ENCODE peak calls at places on chromosomes 5 and 9, in eight cellular contexts. One of them, this sample, is unnamed.

GRCh38 chr5:180811623-180812119 is 9.1 kb upstream of the MGAT1 start:
- DNase-seq in cardiac muscle cell: no peak
- DNase-seq in cerebellar nuclear complex: no peak
- DNase-seq in vagina: no peak
- DNase-seq in smooth muscle cell of the brain vasculature: no peak
- DNase-seq in activated naive CD8-positive, alpha-beta T cell treated with anti-CD3 and anti-CD28 coated beads for 36 hours: no peak
- DNase-seq in ELR: no peak
- DNase-seq in PC-3: no peak
- DNase-seq in this sample: no peak

GRCh38 chr5:109769597-109770291 is 80.0 kb downstream of the MAN2A1 start:
- DNase-seq in cardiac muscle cell: no peak
- DNase-seq in cerebellar nuclear complex: no peak
- DNase-seq in vagina: no peak
- DNase-seq in smooth muscle cell of the brain vasculature: no peak
- DNase-seq in activated naive CD8-positive, alpha-beta T cell treated with anti-CD3 and anti-CD28 coated beads for 36 hours: no peak
- DNase-seq in ELR: no peak
- DNase-seq in PC-3: peak
- DNase-seq in this sample: no peak

GRCh38 chr5:121525731-121526130 is 326.0 kb upstream of the FTMT start:
- DNase-seq in cardiac muscle cell: no peak
- DNase-seq in cerebellar nuclear complex: no peak
- DNase-seq in vagina: no peak
- DNase-seq in smooth muscle cell of the brain vasculature: no peak
- DNase-seq in activated naive CD8-positive, alpha-beta T cell treated with anti-CD3 and anti-CD28 coated beads for 36 hours: no peak
- DNase-seq in ELR: peak
- DNase-seq in PC-3: peak
- DNase-seq in this sample: peak

GRCh38 chr5:164306662-164307061 is 801.2 kb downstream of the MAT2B start:
- DNase-seq in cardiac muscle cell: no peak
- DNase-seq in cerebellar nuclear complex: no peak
- DNase-seq in vagina: no peak
- DNase-seq in smooth muscle cell of the brain vasculature: no peak
- DNase-seq in activated naive CD8-positive, alpha-beta T cell treated with anti-CD3 and anti-CD28 coated beads for 36 hours: no peak
- DNase-seq in ELR: peak
- DNase-seq in PC-3: no peak
- DNase-seq in this sample: no peak

GRCh38 chr9:133227242-133227860 is 18.3 kb upstream of the OBP2B start:
- DNase-seq in cardiac muscle cell: no peak
- DNase-seq in cerebellar nuclear complex: no peak
- DNase-seq in vagina: peak
- DNase-seq in smooth muscle cell of the brain vasculature: no peak
- DNase-seq in activated naive CD8-positive, alpha-beta T cell treated with anti-CD3 and anti-CD28 coated beads for 36 hours: no peak
- DNase-seq in ELR: no peak
- DNase-seq in PC-3: no peak
- DNase-seq in this sample: no peak

GRCh38 chr5:107917983-107918382 is 247.2 kb upstream of the EFNA5 start:
- DNase-seq in cardiac muscle cell: no peak
- DNase-seq in cerebellar nuclear complex: no peak
- DNase-seq in vagina: no peak
- DNase-seq in smooth muscle cell of the brain vasculature: no peak
- DNase-seq in activated naive CD8-positive, alpha-beta T cell treated with anti-CD3 and anti-CD28 coated beads for 36 hours: no peak
- DNase-seq in ELR: no peak
- DNase-seq in PC-3: no peak
- DNase-seq in this sample: peak

GRCh38 chr9:38388283-38389223 is 3.9 kb upstream of the ALDH1B1 start:
- DNase-seq in cardiac muscle cell: no peak
- DNase-seq in cerebellar nuclear complex: no peak
- DNase-seq in vagina: no peak
- DNase-seq in smooth muscle cell of the brain vasculature: no peak
- DNase-seq in activated naive CD8-positive, alpha-beta T cell treated with anti-CD3 and anti-CD28 coated beads for 36 hours: no peak
- DNase-seq in ELR: no peak
- DNase-seq in PC-3: no peak
- DNase-seq in this sample: peak

GRCh38 chr5:159439002-159439401 is 108.7 kb upstream of the IL12B start:
- DNase-seq in cardiac muscle cell: no peak
- DNase-seq in cerebellar nuclear complex: no peak
- DNase-seq in vagina: no peak
- DNase-seq in smooth muscle cell of the brain vasculature: no peak
- DNase-seq in activated naive CD8-positive, alpha-beta T cell treated with anti-CD3 and anti-CD28 coated beads for 36 hours: no peak
- DNase-seq in ELR: no peak
- DNase-seq in PC-3: no peak
- DNase-seq in this sample: no peak

GRCh38 chr9:79687131-79687447 is 115.3 kb downstream of the TLE4 start:
- DNase-seq in cardiac muscle cell: no peak
- DNase-seq in cerebellar nuclear complex: no peak
- DNase-seq in vagina: no peak
- DNase-seq in smooth muscle cell of the brain vasculature: no peak
- DNase-seq in activated naive CD8-positive, alpha-beta T cell treated with anti-CD3 and anti-CD28 coated beads for 36 hours: peak
- DNase-seq in ELR: no peak
- DNase-seq in PC-3: no peak
- DNase-seq in this sample: no peak

GRCh38 chr9:107685901-107686300 is 196.3 kb upstream of the KLF4 start:
- DNase-seq in cardiac muscle cell: no peak
- DNase-seq in cerebellar nuclear complex: no peak
- DNase-seq in vagina: no peak
- DNase-seq in smooth muscle cell of the brain vasculature: no peak
- DNase-seq in activated naive CD8-positive, alpha-beta T cell treated with anti-CD3 and anti-CD28 coated beads for 36 hours: no peak
- DNase-seq in ELR: no peak
- DNase-seq in PC-3: no peak
- DNase-seq in this sample: peak

GRCh38 chr5:120052916-120053828 is 410.9 kb upstream of the PRR16 start:
- DNase-seq in cardiac muscle cell: peak
- DNase-seq in cerebellar nuclear complex: no peak
- DNase-seq in vagina: no peak
- DNase-seq in smooth muscle cell of the brain vasculature: no peak
- DNase-seq in activated naive CD8-positive, alpha-beta T cell treated with anti-CD3 and anti-CD28 coated beads for 36 hours: no peak
- DNase-seq in ELR: no peak
- DNase-seq in PC-3: no peak
- DNase-seq in this sample: peak

GRCh38 chr5:119470105-119470763 is 17.9 kb downstream of the HSD17B4 start:
- DNase-seq in cardiac muscle cell: no peak
- DNase-seq in cerebellar nuclear complex: no peak
- DNase-seq in vagina: no peak
- DNase-seq in smooth muscle cell of the brain vasculature: no peak
- DNase-seq in activated naive CD8-positive, alpha-beta T cell treated with anti-CD3 and anti-CD28 coated beads for 36 hours: no peak
- DNase-seq in ELR: peak
- DNase-seq in PC-3: no peak
- DNase-seq in this sample: no peak

GRCh38 chr9:7452378-7452777 is 347.2 kb downstream of the DMAC1 start:
- DNase-seq in cardiac muscle cell: no peak
- DNase-seq in cerebellar nuclear complex: no peak
- DNase-seq in vagina: no peak
- DNase-seq in smooth muscle cell of the brain vasculature: no peak
- DNase-seq in activated naive CD8-positive, alpha-beta T cell treated with anti-CD3 and anti-CD28 coated beads for 36 hours: no peak
- DNase-seq in ELR: peak
- DNase-seq in PC-3: no peak
- DNase-seq in this sample: peak

GRCh38 chr9:131418143-131419028 is 24.5 kb downstream of the PRRC2B start:
- DNase-seq in cardiac muscle cell: no peak
- DNase-seq in cerebellar nuclear complex: no peak
- DNase-seq in vagina: no peak
- DNase-seq in smooth muscle cell of the brain vasculature: no peak
- DNase-seq in activated naive CD8-positive, alpha-beta T cell treated with anti-CD3 and anti-CD28 coated beads for 36 hours: no peak
- DNase-seq in ELR: peak
- DNase-seq in PC-3: no peak
- DNase-seq in this sample: peak

GRCh38 chr5:167730656-167731055 is 560.8 kb upstream of the WWC1 start:
- DNase-seq in cardiac muscle cell: no peak
- DNase-seq in cerebellar nuclear complex: no peak
- DNase-seq in vagina: no peak
- DNase-seq in smooth muscle cell of the brain vasculature: no peak
- DNase-seq in activated naive CD8-positive, alpha-beta T cell treated with anti-CD3 and anti-CD28 coated beads for 36 hours: no peak
- DNase-seq in ELR: no peak
- DNase-seq in PC-3: no peak
- DNase-seq in this sample: no peak

GRCh38 chr5:19739691-19740090 is 248.3 kb downstream of the CDH18 start:
- DNase-seq in cardiac muscle cell: no peak
- DNase-seq in cerebellar nuclear complex: no peak
- DNase-seq in vagina: no peak
- DNase-seq in smooth muscle cell of the brain vasculature: no peak
- DNase-seq in activated naive CD8-positive, alpha-beta T cell treated with anti-CD3 and anti-CD28 coated beads for 36 hours: no peak
- DNase-seq in ELR: no peak
- DNase-seq in PC-3: peak
- DNase-seq in this sample: peak

GRCh38 chr5:9479361-9479760 is 66.5 kb downstream of the SEMA5A start:
- DNase-seq in cardiac muscle cell: no peak
- DNase-seq in cerebellar nuclear complex: no peak
- DNase-seq in vagina: no peak
- DNase-seq in smooth muscle cell of the brain vasculature: no peak
- DNase-seq in activated naive CD8-positive, alpha-beta T cell treated with anti-CD3 and anti-CD28 coated beads for 36 hours: no peak
- DNase-seq in ELR: peak
- DNase-seq in PC-3: no peak
- DNase-seq in this sample: peak

GRCh38 chr9:137176302-137177182 is 4.7 kb upstream of the TMEM210 start:
- DNase-seq in cardiac muscle cell: peak
- DNase-seq in cerebellar nuclear complex: no peak
- DNase-seq in vagina: no peak
- DNase-seq in smooth muscle cell of the brain vasculature: no peak
- DNase-seq in activated naive CD8-positive, alpha-beta T cell treated with anti-CD3 and anti-CD28 coated beads for 36 hours: no peak
- DNase-seq in ELR: peak
- DNase-seq in PC-3: peak
- DNase-seq in this sample: peak

GRCh38 chr9:114098660-114099522 is at the start of gene KIF12:
- DNase-seq in cardiac muscle cell: peak
- DNase-seq in cerebellar nuclear complex: no peak
- DNase-seq in vagina: no peak
- DNase-seq in smooth muscle cell of the brain vasculature: no peak
- DNase-seq in activated naive CD8-positive, alpha-beta T cell treated with anti-CD3 and anti-CD28 coated beads for 36 hours: peak
- DNase-seq in ELR: peak
- DNase-seq in PC-3: peak
- DNase-seq in this sample: no peak

GRCh38 chr5:79256563-79256962 is 20.6 kb downstream of the JMY start:
- DNase-seq in cardiac muscle cell: no peak
- DNase-seq in cerebellar nuclear complex: no peak
- DNase-seq in vagina: no peak
- DNase-seq in smooth muscle cell of the brain vasculature: no peak
- DNase-seq in activated naive CD8-positive, alpha-beta T cell treated with anti-CD3 and anti-CD28 coated beads for 36 hours: no peak
- DNase-seq in ELR: no peak
- DNase-seq in PC-3: peak
- DNase-seq in this sample: no peak

GRCh38 chr5:75611324-75612210 is at the start of gene ANKDD1B:
- DNase-seq in cardiac muscle cell: peak
- DNase-seq in cerebellar nuclear complex: no peak
- DNase-seq in vagina: no peak
- DNase-seq in smooth muscle cell of the brain vasculature: no peak
- DNase-seq in activated naive CD8-positive, alpha-beta T cell treated with anti-CD3 and anti-CD28 coated beads for 36 hours: peak
- DNase-seq in ELR: peak
- DNase-seq in PC-3: peak
- DNase-seq in this sample: peak

GRCh38 chr5:5421961-5422818 is at the start of gene ICE1:
- DNase-seq in cardiac muscle cell: peak
- DNase-seq in cerebellar nuclear complex: peak
- DNase-seq in vagina: no peak
- DNase-seq in smooth muscle cell of the brain vasculature: peak
- DNase-seq in activated naive CD8-positive, alpha-beta T cell treated with anti-CD3 and anti-CD28 coated beads for 36 hours: peak
- DNase-seq in ELR: peak
- DNase-seq in PC-3: peak
- DNase-seq in this sample: peak

GRCh38 chr5:38780950-38781349 is 64.9 kb upstream of the OSMR start:
- DNase-seq in cardiac muscle cell: peak
- DNase-seq in cerebellar nuclear complex: no peak
- DNase-seq in vagina: no peak
- DNase-seq in smooth muscle cell of the brain vasculature: peak
- DNase-seq in activated naive CD8-positive, alpha-beta T cell treated with anti-CD3 and anti-CD28 coated beads for 36 hours: no peak
- DNase-seq in ELR: peak
- DNase-seq in PC-3: peak
- DNase-seq in this sample: peak

GRCh38 chr9:37037137-37037743 is 3.2 kb upstream of the PAX5 start:
- DNase-seq in cardiac muscle cell: no peak
- DNase-seq in cerebellar nuclear complex: no peak
- DNase-seq in vagina: no peak
- DNase-seq in smooth muscle cell of the brain vasculature: no peak
- DNase-seq in activated naive CD8-positive, alpha-beta T cell treated with anti-CD3 and anti-CD28 coated beads for 36 hours: peak
- DNase-seq in ELR: no peak
- DNase-seq in PC-3: no peak
- DNase-seq in this sample: no peak

GRCh38 chr5:149935431-149935901 is 9.1 kb downstream of the PDE6A start:
- DNase-seq in cardiac muscle cell: no peak
- DNase-seq in cerebellar nuclear complex: no peak
- DNase-seq in vagina: no peak
- DNase-seq in smooth muscle cell of the brain vasculature: no peak
- DNase-seq in activated naive CD8-positive, alpha-beta T cell treated with anti-CD3 and anti-CD28 coated beads for 36 hours: no peak
- DNase-seq in ELR: no peak
- DNase-seq in PC-3: no peak
- DNase-seq in this sample: no peak

GRCh38 chr5:140362875-140363630 is 3.1 kb downstream of the SLC4A9 start:
- DNase-seq in cardiac muscle cell: peak
- DNase-seq in cerebellar nuclear complex: no peak
- DNase-seq in vagina: no peak
- DNase-seq in smooth muscle cell of the brain vasculature: no peak
- DNase-seq in activated naive CD8-positive, alpha-beta T cell treated with anti-CD3 and anti-CD28 coated beads for 36 hours: peak
- DNase-seq in ELR: peak
- DNase-seq in PC-3: peak
- DNase-seq in this sample: peak

GRCh38 chr9:120876842-120877240 is at the start of gene PHF19:
- DNase-seq in cardiac muscle cell: no peak
- DNase-seq in cerebellar nuclear complex: no peak
- DNase-seq in vagina: no peak
- DNase-seq in smooth muscle cell of the brain vasculature: no peak
- DNase-seq in activated naive CD8-positive, alpha-beta T cell treated with anti-CD3 and anti-CD28 coated beads for 36 hours: peak
- DNase-seq in ELR: peak
- DNase-seq in PC-3: no peak
- DNase-seq in this sample: peak

GRCh38 chr5:173123416-173123815 is 20.9 kb upstream of the BNIP1 start:
- DNase-seq in cardiac muscle cell: no peak
- DNase-seq in cerebellar nuclear complex: no peak
- DNase-seq in vagina: no peak
- DNase-seq in smooth muscle cell of the brain vasculature: no peak
- DNase-seq in activated naive CD8-positive, alpha-beta T cell treated with anti-CD3 and anti-CD28 coated beads for 36 hours: no peak
- DNase-seq in ELR: no peak
- DNase-seq in PC-3: no peak
- DNase-seq in this sample: peak

GRCh38 chr9:96209407-96210031 is 92.5 kb downstream of the HSD17B3 start:
- DNase-seq in cardiac muscle cell: no peak
- DNase-seq in cerebellar nuclear complex: no peak
- DNase-seq in vagina: no peak
- DNase-seq in smooth muscle cell of the brain vasculature: no peak
- DNase-seq in activated naive CD8-positive, alpha-beta T cell treated with anti-CD3 and anti-CD28 coated beads for 36 hours: no peak
- DNase-seq in ELR: peak
- DNase-seq in PC-3: peak
- DNase-seq in this sample: peak

GRCh38 chr5:74028406-74028805 is 402.4 kb downstream of the ARHGEF28 start:
- DNase-seq in cardiac muscle cell: peak
- DNase-seq in cerebellar nuclear complex: no peak
- DNase-seq in vagina: no peak
- DNase-seq in smooth muscle cell of the brain vasculature: no peak
- DNase-seq in activated naive CD8-positive, alpha-beta T cell treated with anti-CD3 and anti-CD28 coated beads for 36 hours: no peak
- DNase-seq in ELR: peak
- DNase-seq in PC-3: peak
- DNase-seq in this sample: peak

GRCh38 chr9:89407070-89407469 is 88.8 kb downstream of the SECISBP2 start:
- DNase-seq in cardiac muscle cell: no peak
- DNase-seq in cerebellar nuclear complex: no peak
- DNase-seq in vagina: no peak
- DNase-seq in smooth muscle cell of the brain vasculature: no peak
- DNase-seq in activated naive CD8-positive, alpha-beta T cell treated with anti-CD3 and anti-CD28 coated beads for 36 hours: no peak
- DNase-seq in ELR: no peak
- DNase-seq in PC-3: no peak
- DNase-seq in this sample: no peak

GRCh38 chr9:128182872-128183528 is 8.4 kb downstream of the CIZ1 start:
- DNase-seq in cardiac muscle cell: no peak
- DNase-seq in cerebellar nuclear complex: no peak
- DNase-seq in vagina: peak
- DNase-seq in smooth muscle cell of the brain vasculature: no peak
- DNase-seq in activated naive CD8-positive, alpha-beta T cell treated with anti-CD3 and anti-CD28 coated beads for 36 hours: no peak
- DNase-seq in ELR: no peak
- DNase-seq in PC-3: no peak
- DNase-seq in this sample: no peak

GRCh38 chr9:130995399-130995941 is 13.5 kb upstream of the LAMC3 start:
- DNase-seq in cardiac muscle cell: no peak
- DNase-seq in cerebellar nuclear complex: no peak
- DNase-seq in vagina: no peak
- DNase-seq in smooth muscle cell of the brain vasculature: no peak
- DNase-seq in activated naive CD8-positive, alpha-beta T cell treated with anti-CD3 and anti-CD28 coated beads for 36 hours: no peak
- DNase-seq in ELR: peak
- DNase-seq in PC-3: peak
- DNase-seq in this sample: peak

GRCh38 chr5:7391688-7392400 is 4.1 kb upstream of the ADCY2 start:
- DNase-seq in cardiac muscle cell: no peak
- DNase-seq in cerebellar nuclear complex: no peak
- DNase-seq in vagina: no peak
- DNase-seq in smooth muscle cell of the brain vasculature: no peak
- DNase-seq in activated naive CD8-positive, alpha-beta T cell treated with anti-CD3 and anti-CD28 coated beads for 36 hours: no peak
- DNase-seq in ELR: no peak
- DNase-seq in PC-3: no peak
- DNase-seq in this sample: no peak

This sample was measured in LHCN-M2.